ENCODE peak calls at places on chromosome X, in nine cellular contexts. U is stomach, R is pancreas, J is tibial nerve, S is ovary, O is mammary epithelial cell, X is HCT116, C is PC-3, A is neural progenitor cell. P is an unnamed sample.
A peak's percentile ranks its signal among the peaks of the same experiment; 100 is the strongest.

GRCh38 chrX:39946822-39947221 is 150.9 kb downstream of the BCOR start:
- DNase-seq in U (no peak), R (no peak), J (no peak), S (no peak), O (peak; percentile 25), X (no peak), C (peak; percentile 77), A (no peak), P (no peak)

GRCh38 chrX:39640866-39641265 is 456.9 kb downstream of the BCOR start:
- DNase-seq in U (no peak), R (no peak), J (no peak), S (no peak), O (no peak), X (no peak), C (no peak), A (no peak), P (no peak)

GRCh38 chrX:133971586-133971985 is 13.8 kb downstream of the GPC3 start:
- DNase-seq in U (no peak), R (no peak), J (no peak), S (no peak), O (no peak), X (no peak), C (no peak), A (no peak), P (no peak)

GRCh38 chrX:1911401-1912131 is 296.7 kb downstream of the ASMT start:
- DNase-seq in U (no peak), R (no peak), J (no peak), S (no peak), O (no peak), X (no peak), C (no peak), A (no peak), P (no peak)

GRCh38 chrX:136047969-136048368 is 62.7 kb downstream of the SLC9A6 start:
- DNase-seq in U (no peak), R (no peak), J (no peak), S (no peak), O (no peak), X (no peak), C (peak; percentile 37), A (no peak), P (no peak)

GRCh38 chrX:69605521-69605920 is 10.4 kb upstream of the EDA start:
- DNase-seq in U (no peak), R (no peak), J (no peak), S (no peak), O (no peak), X (no peak), C (no peak), A (no peak), P (no peak)

GRCh38 chrX:15299945-15300851 is 15.2 kb downstream of the ASB11 start:
- DNase-seq in U (no peak), R (no peak), J (no peak), S (no peak), O (no peak), X (no peak), C (peak; percentile 58), A (peak; percentile 8), P (no peak)

GRCh38 chrX:3548743-3549441 is 164.6 kb downstream of the PRKX start:
- DNase-seq in U (no peak), R (no peak), J (no peak), S (no peak), O (peak; percentile 34), X (peak; percentile 7), C (peak; percentile 48), A (peak; percentile 20), P (no peak)

DNA sequence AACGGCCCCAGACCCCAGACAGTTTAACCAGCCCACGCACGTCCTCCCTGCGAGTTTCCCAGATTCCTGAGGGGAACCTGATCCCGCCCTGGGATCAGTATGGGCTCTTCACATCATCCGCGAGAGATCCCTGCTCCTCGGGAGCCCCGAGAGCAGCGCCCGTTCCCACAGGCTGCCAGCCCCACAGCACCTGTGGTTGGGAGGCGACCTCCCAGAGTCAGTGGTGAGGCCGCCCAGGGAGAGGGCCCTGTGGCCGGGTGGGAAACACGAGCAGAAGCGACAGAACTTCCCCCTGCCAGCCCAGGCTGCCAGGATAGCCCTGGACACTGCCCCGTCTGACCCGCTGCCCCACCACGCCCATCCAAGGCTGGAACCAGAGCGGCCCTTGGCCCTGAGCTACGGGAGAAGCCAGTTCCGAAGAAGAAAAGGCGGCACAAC is 32.8 kb downstream of the TSC22D3 start:
- DNase-seq in U (peak; percentile 42), R (no peak), J (no peak), S (no peak), O (no peak), X (no peak), C (no peak), A (no peak), P (no peak)
- H3K4me1 ChIP-seq in U (peaks cover 86% of the 10 kb centered on the region), R (peaks cover 19% of the 10 kb centered on the region), J (peaks cover 50% of the 10 kb centered on the region), S (peaks cover 32% of the 10 kb centered on the region), O (peaks cover 25% of the 10 kb centered on the region), X (peaks cover 19% of the 10 kb centered on the region), C (peaks cover 10% of the 10 kb centered on the region), A (peaks cover 26% of the 10 kb centered on the region), P (peaks cover 33% of the 10 kb centered on the region)

DNA sequence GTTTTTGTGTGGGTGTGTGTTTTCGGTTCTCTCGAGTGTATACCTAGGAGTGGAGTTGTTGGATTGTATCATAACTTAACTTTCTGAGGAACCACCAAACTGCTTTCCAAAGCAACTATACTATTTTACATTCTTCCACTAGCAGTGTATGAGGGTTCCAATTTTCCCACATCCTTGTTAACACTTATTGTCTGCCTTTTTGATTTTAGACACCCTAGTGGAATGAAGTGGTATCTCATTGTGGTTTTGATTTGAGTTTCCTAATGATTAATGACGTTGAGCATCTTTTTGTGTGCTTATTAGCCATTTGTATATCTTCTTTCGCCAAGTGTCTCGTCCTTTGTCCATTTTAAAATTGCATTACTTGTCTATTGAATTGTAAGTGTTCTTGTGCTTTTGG is 118.6 kb downstream of the REPS2 start:
- DNase-seq in U (no peak), R (no peak), J (no peak), S (no peak), O (no peak), X (no peak), C (no peak), A (no peak), P (no peak)
- TF ChIP-seq CTCF in U (no peak), R (no peak), J (no peak), S (no peak), O (no peak), X (peak; percentile 14), C (no peak), A (no peak), P (no peak)

GRCh38 chrX:47625365-47625764 is 4.4 kb downstream of the CFP start:
- DNase-seq in U (no peak), R (no peak), J (no peak), S (no peak), O (no peak), X (no peak), C (no peak), A (no peak), P (no peak)
- H3K4me3 ChIP-seq in U (no peak overlapping the region), R (no peak overlapping the region), J (no peak overlapping the region), S (no peak overlapping the region), O (no peak overlapping the region), X (no peak overlapping the region), C (no peak overlapping the region), A (no peak overlapping the region), P (no peak overlapping the region)

DNA sequence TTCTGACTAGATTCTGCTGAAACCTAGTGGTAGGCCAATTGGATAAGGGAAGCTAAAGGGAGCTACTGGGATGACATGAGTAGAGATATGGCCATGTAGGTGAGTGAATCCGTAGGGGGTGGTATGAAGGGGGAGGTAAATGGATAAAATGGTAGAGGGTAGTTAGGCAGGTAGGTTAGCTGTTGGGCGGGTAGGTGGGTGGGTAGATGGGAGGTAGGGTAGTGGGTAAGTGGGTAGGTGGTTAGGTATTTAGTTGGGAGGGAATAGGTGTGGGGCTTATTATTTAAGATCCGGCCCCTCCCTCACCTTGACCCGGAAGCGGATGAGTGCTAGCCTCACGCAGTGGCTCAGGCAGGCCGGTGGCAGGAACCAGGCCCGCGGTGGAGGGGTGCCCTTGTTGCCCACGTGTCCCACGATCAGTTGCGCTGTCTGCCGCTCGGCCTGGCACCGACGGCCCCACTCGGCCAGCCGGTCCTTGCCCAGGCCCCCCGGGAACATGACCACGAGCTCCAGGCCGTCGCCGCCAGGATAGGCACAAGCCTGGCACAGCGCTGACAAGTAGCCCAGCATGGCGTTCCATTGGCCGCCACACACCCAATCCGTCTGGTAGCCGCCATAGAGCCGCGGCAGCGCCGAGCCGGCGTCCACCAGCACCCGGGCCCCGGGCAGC is 725 bp downstream of the FAM120C start:
- DNase-seq in U (peak; percentile 65), R (peak; percentile 66), J (peak; percentile 26), S (peak; percentile 59), O (no peak), X (peak; percentile 27), C (peak; percentile 62), A (peak; percentile 57), P (peak; percentile 63)
- H3K4me1 ChIP-seq in U (peaks cover 24% of the 10 kb centered on the region), R (peaks cover 3% of the 10 kb centered on the region), J (peaks cover 5% of the 10 kb centered on the region), S (peaks cover 3% of the 10 kb centered on the region), O (peaks cover 11% of the 10 kb centered on the region), X (peaks cover 27% of the 10 kb centered on the region), C (peaks cover 53% of the 10 kb centered on the region), A (peaks cover 15% of the 10 kb centered on the region), P (peaks cover 18% of the 10 kb centered on the region)

GRCh38 chrX:23779025-23779424 is 3.9 kb upstream of the SAT1 start:
- DNase-seq in U (no peak), R (no peak), J (no peak), S (no peak), O (peak; percentile 92), X (no peak), C (peak; percentile 94), A (no peak), P (no peak)
- TF ChIP-seq CTCF in U (no peak), R (no peak), J (no peak), S (no peak), O (peak; percentile 34), X (no peak), C (peak; percentile 47), A (no peak), P (no peak)

P was measured in lung.